ENCODE peak calls at places on chromosome 1, in nine cellular contexts. R, H, U, G, E, P, W, M and K are unnamed samples.

GRCh38 chr1:210631399-210631798 is 302.7 kb downstream of the HHAT start:
- DNase-seq in R (no peak), H (no peak), U (no peak), G (no peak), E (no peak), P (no peak), W (no peak), M (no peak), K (no peak)

GRCh38 chr1:24951810-24952412 is 21.8 kb upstream of the RUNX3 start:
- DNase-seq in R (no peak), H (no peak), U (no peak), G (no peak), E (no peak), P (no peak), W (no peak), M (no peak), K (no peak)

GRCh38 chr1:167648252-167648849 is 18.3 kb downstream of the RCSD1 start:
- DNase-seq in R (no peak), H (no peak), U (no peak), G (no peak), E (no peak), P (no peak), W (no peak), M (no peak), K (peak; percentile 69)

GRCh38 chr1:65025794-65026193 is 59.4 kb upstream of the JAK1 start:
- DNase-seq in R (no peak), H (no peak), U (no peak), G (no peak), E (no peak), P (no peak), W (no peak), M (no peak), K (no peak)

GRCh38 chr1:238409947-238410346 is 519.2 kb upstream of the ZP4 start:
- DNase-seq in R (no peak), H (no peak), U (no peak), G (no peak), E (no peak), P (no peak), W (no peak), M (peak; percentile 50), K (no peak)

GRCh38 chr1:11782127-11782708 is 20.2 kb downstream of the C1orf167 start:
- DNase-seq in R (no peak), H (no peak), U (no peak), G (no peak), E (no peak), P (no peak), W (no peak), M (no peak), K (no peak)

GRCh38 chr1:228323401-228323800 is 83.2 kb downstream of the TRIM11 start:
- DNase-seq in R (peak; percentile 41), H (no peak), U (no peak), G (no peak), E (no peak), P (no peak), W (no peak), M (no peak), K (peak; percentile 56)

GRCh38 chr1:218350909-218351616 is 5.9 kb downstream of the TGFB2 start:
- DNase-seq in R (no peak), H (no peak), U (no peak), G (no peak), E (no peak), P (no peak), W (no peak), M (peak; percentile 66), K (no peak)

GRCh38 chr1:205542367-205542766 is 37.9 kb downstream of the CDK18 start:
- DNase-seq in R (peak; percentile 10), H (no peak), U (no peak), G (no peak), E (peak; percentile 0), P (no peak), W (peak; percentile 47), M (no peak), K (no peak)

GRCh38 chr1:33300673-33301072 is 20.2 kb downstream of the A3GALT2 start:
- DNase-seq in R (peak; percentile 39), H (no peak), U (no peak), G (no peak), E (no peak), P (peak; percentile 79), W (peak; percentile 80), M (peak; percentile 88), K (peak; percentile 95)

GRCh38 chr1:43933386-43934278 is at the start of gene ARTN:
- DNase-seq in R (no peak), H (no peak), U (no peak), G (peak; percentile 63), E (no peak), P (no peak), W (no peak), M (peak; percentile 66), K (no peak)

GRCh38 chr1:81053826-81054225 is 746.9 kb upstream of the ADGRL2 start:
- DNase-seq in R (no peak), H (no peak), U (no peak), G (no peak), E (no peak), P (no peak), W (no peak), M (no peak), K (no peak)

GRCh38 chr1:25197982-25198681 is 34.2 kb downstream of the SYF2 start:
- DNase-seq in R (no peak), H (no peak), U (no peak), G (peak; percentile 17), E (no peak), P (no peak), W (no peak), M (peak; percentile 49), K (no peak)

GRCh38 chr1:1146026-1146425 is 27.7 kb upstream of the TTLL10 start:
- DNase-seq in R (no peak), H (no peak), U (no peak), G (no peak), E (no peak), P (no peak), W (no peak), M (no peak), K (no peak)

GRCh38 chr1:33866286-33866685 is 2.4 kb downstream of the HMGB4 start:
- DNase-seq in R (no peak), H (no peak), U (no peak), G (no peak), E (no peak), P (no peak), W (peak; percentile 62), M (peak; percentile 18), K (no peak)

GRCh38 chr1:192763756-192764155 is 45.1 kb upstream of the RGS2 start:
- DNase-seq in R (no peak), H (no peak), U (no peak), G (no peak), E (no peak), P (no peak), W (no peak), M (peak; percentile 54), K (no peak)

GRCh38 chr1:56064705-56065104 is 514.7 kb downstream of the PLPP3 start:
- DNase-seq in R (no peak), H (no peak), U (no peak), G (no peak), E (no peak), P (no peak), W (no peak), M (peak; percentile 32), K (no peak)

GRCh38 chr1:36372617-36373016 is 13.1 kb downstream of the STK40 start:
- DNase-seq in R (no peak), H (no peak), U (no peak), G (no peak), E (no peak), P (no peak), W (no peak), M (peak; percentile 19), K (no peak)

GRCh38 chr1:203930343-203930742 is 68.9 kb downstream of the SNRPE start:
- DNase-seq in R (no peak), H (no peak), U (no peak), G (no peak), E (no peak), P (no peak), W (no peak), M (no peak), K (no peak)

GRCh38 chr1:230868736-230869385 is 540 bp upstream of the C1orf198 start:
- DNase-seq in R (no peak), H (no peak), U (no peak), G (peak; percentile 78), E (peak; percentile 64), P (peak; percentile 45), W (peak; percentile 81), M (peak; percentile 68), K (no peak)

GRCh38 chr1:55287732-55288131 is 72.6 kb upstream of the USP24 start:
- DNase-seq in R (no peak), H (no peak), U (no peak), G (no peak), E (no peak), P (no peak), W (no peak), M (no peak), K (no peak)

GRCh38 chr1:32717503-32717902 is 14.9 kb upstream of the SYNC start:
- DNase-seq in R (no peak), H (no peak), U (no peak), G (no peak), E (no peak), P (no peak), W (no peak), M (no peak), K (no peak)

GRCh38 chr1:109133815-109134214 is 19.9 kb downstream of the ELAPOR1 start:
- DNase-seq in R (no peak), H (no peak), U (no peak), G (no peak), E (no peak), P (peak; percentile 29), W (no peak), M (peak; percentile 11), K (no peak)

GRCh38 chr1:150551784-150552691 is 2.8 kb downstream of the ADAMTSL4 start:
- DNase-seq in R (no peak), H (no peak), U (peak; percentile 89), G (peak; percentile 59), E (no peak), P (peak; percentile 95), W (peak; percentile 90), M (peak; percentile 96), K (peak; percentile 98)

GRCh38 chr1:22776051-22776611 is 65.5 kb downstream of the EPHB2 start:
- DNase-seq in R (no peak), H (no peak), U (no peak), G (no peak), E (no peak), P (no peak), W (no peak), M (no peak), K (no peak)

GRCh38 chr1:13662498-13662897 is 37.5 kb upstream of the PRDM2 start:
- DNase-seq in R (no peak), H (no peak), U (no peak), G (no peak), E (no peak), P (peak; percentile 52), W (no peak), M (peak; percentile 91), K (peak; percentile 67)

GRCh38 chr1:113978863-113979702 is at the start of gene OLFML3:
- DNase-seq in R (peak; percentile 72), H (peak; percentile 32), U (peak; percentile 64), G (peak; percentile 70), E (peak; percentile 66), P (peak; percentile 94), W (peak; percentile 94), M (peak; percentile 98), K (peak; percentile 96)

GRCh38 chr1:236175642-236176336 is 33.5 kb downstream of the GPR137B start:
- DNase-seq in R (no peak), H (no peak), U (no peak), G (no peak), E (peak; percentile 55), P (no peak), W (no peak), M (no peak), K (no peak)